ENCODE peak calls at places on chromosome 18, in eight cellular contexts. D is lower lobe of right lung, P is AG10803, Y is AG09309, I is brain microvascular endothelial cell, Z is astrocyte of the spinal cord, K is Peyer's patch, X is OCI-LY7. C is an unnamed sample.
A peak's percentile ranks its signal among the peaks of the same experiment; 100 is the strongest.

GRCh38 chr18:70328169-70328568 is 39.3 kb downstream of the SOCS6 start:
- DNase-seq in D (no peak), P (no peak), Y (no peak), I (no peak), Z (no peak), K (no peak), X (no peak), C (no peak)

GRCh38 chr18:51890762-51891161 is 449.2 kb upstream of the DCC start:
- DNase-seq in D (no peak), P (peak; percentile 12), Y (no peak), I (no peak), Z (peak; percentile 70), K (no peak), X (no peak), C (peak; percentile 63)

GRCh38 chr18:58042826-58043362 is 1.1 kb upstream of the NEDD4L start:
- DNase-seq in D (no peak), P (no peak), Y (no peak), I (no peak), Z (no peak), K (no peak), X (no peak), C (no peak)

GRCh38 chr18:73136134-73136533 is 268.3 kb upstream of the NETO1 start:
- DNase-seq in D (no peak), P (peak; percentile 4), Y (no peak), I (no peak), Z (peak; percentile 31), K (no peak), X (no peak), C (no peak)

GRCh38 chr18:76488190-76488589 is 6.9 kb downstream of the ZNF516 start:
- DNase-seq in D (no peak), P (peak; percentile 78), Y (no peak), I (peak; percentile 7), Z (peak; percentile 34), K (no peak), X (no peak), C (no peak)

GRCh38 chr18:56501896-56502295 is 136.5 kb downstream of the TXNL1 start:
- DNase-seq in D (no peak), P (no peak), Y (no peak), I (no peak), Z (peak; percentile 50), K (no peak), X (no peak), C (no peak)

GRCh38 chr18:8685141-8685913 is 20.0 kb upstream of the MTCL1 start:
- DNase-seq in D (no peak), P (peak; percentile 74), Y (no peak), I (peak; percentile 44), Z (peak; percentile 78), K (no peak), X (no peak), C (no peak)

GRCh38 chr18:44709297-44710117 is 28.8 kb downstream of the SETBP1 start:
- DNase-seq in D (no peak), P (no peak), Y (no peak), I (no peak), Z (no peak), K (no peak), X (no peak), C (no peak)

GRCh38 chr18:79532690-79533058 is 136.9 kb downstream of the NFATC1 start:
- DNase-seq in D (peak; percentile 37), P (no peak), Y (no peak), I (no peak), Z (no peak), K (peak; percentile 30), X (no peak), C (no peak)

GRCh38 chr18:5868218-5868904 is 27.0 kb downstream of the TMEM200C start:
- DNase-seq in D (peak; percentile 59), P (peak; percentile 82), Y (peak; percentile 67), I (peak; percentile 79), Z (peak; percentile 89), K (no peak), X (peak; percentile 62), C (peak; percentile 52)

GRCh38 chr18:10797882-10798281 is 272.1 kb downstream of the NAPG start:
- DNase-seq in D (no peak), P (no peak), Y (no peak), I (no peak), Z (no peak), K (no peak), X (peak; percentile 19), C (no peak)

GRCh38 chr18:9714832-9715343 is 6.8 kb downstream of the RAB31 start:
- DNase-seq in D (no peak), P (no peak), Y (no peak), I (no peak), Z (no peak), K (no peak), X (no peak), C (no peak)

GRCh38 chr18:58520964-58521363 is 107.9 kb downstream of the ALPK2 start:
- DNase-seq in D (no peak), P (no peak), Y (no peak), I (peak; percentile 13), Z (no peak), K (no peak), X (no peak), C (no peak)

GRCh38 chr18:3931542-3932112 is 481.7 kb downstream of the TGIF1 start:
- DNase-seq in D (no peak), P (no peak), Y (no peak), I (no peak), Z (no peak), K (no peak), X (no peak), C (no peak)
- TF ChIP-seq CTCF in D (no peak), P (no peak), Y (no peak), I (no peak), Z (no peak), K (no peak), X (peak; percentile 67), C (peak; percentile 41)

DNA sequence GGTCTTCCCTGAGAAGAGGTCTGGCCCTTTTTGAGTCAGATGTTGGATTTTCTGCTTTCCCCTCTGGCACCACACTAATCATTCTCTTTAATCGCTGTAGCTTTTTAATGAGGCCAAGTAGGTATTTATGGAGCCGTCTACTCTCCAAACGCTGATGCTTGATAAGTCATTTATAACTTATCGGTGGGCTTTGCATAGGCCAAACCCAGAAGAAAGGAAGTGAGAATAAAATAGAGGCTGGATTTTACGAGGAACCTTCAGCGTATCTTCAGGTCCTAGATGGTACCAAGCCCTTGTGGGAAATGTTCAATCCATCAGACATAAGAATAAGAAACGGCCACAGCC is 142.5 kb upstream of the CTAGE1 start:
- DNase-seq in D (no peak), P (no peak), Y (no peak), I (no peak), Z (no peak), K (no peak), X (no peak), C (no peak)
- H3K4me3 ChIP-seq in D (peak overlapping the region; percentile 59), P (peak overlapping the region; percentile 57), Y (peak overlapping the region; percentile 42), I (peak overlapping the region; percentile 50), Z (no peak overlapping the region), K (peak overlapping the region; percentile 70), X (no peak overlapping the region), C (peak overlapping the region; percentile 61)

GRCh38 chr18:59784694-59785093 is 87.5 kb upstream of the CCBE1 start:
- DNase-seq in D (no peak), P (no peak), Y (no peak), I (no peak), Z (no peak), K (no peak), X (no peak), C (no peak)

GRCh38 chr18:59779979-59780378 is 82.8 kb upstream of the CCBE1 start:
- DNase-seq in D (no peak), P (peak; percentile 68), Y (peak; percentile 52), I (peak; percentile 64), Z (peak; percentile 78), K (no peak), X (no peak), C (peak; percentile 30)

GRCh38 chr18:59787998-59788875 is 91.0 kb upstream of the CCBE1 start:
- DNase-seq in D (no peak), P (peak; percentile 68), Y (peak; percentile 46), I (peak; percentile 74), Z (peak; percentile 76), K (no peak), X (no peak), C (no peak)

GRCh38 chr18:59778434-59778833 is 81.2 kb upstream of the CCBE1 start:
- DNase-seq in D (no peak), P (no peak), Y (no peak), I (no peak), Z (no peak), K (no peak), X (no peak), C (no peak)

DNA sequence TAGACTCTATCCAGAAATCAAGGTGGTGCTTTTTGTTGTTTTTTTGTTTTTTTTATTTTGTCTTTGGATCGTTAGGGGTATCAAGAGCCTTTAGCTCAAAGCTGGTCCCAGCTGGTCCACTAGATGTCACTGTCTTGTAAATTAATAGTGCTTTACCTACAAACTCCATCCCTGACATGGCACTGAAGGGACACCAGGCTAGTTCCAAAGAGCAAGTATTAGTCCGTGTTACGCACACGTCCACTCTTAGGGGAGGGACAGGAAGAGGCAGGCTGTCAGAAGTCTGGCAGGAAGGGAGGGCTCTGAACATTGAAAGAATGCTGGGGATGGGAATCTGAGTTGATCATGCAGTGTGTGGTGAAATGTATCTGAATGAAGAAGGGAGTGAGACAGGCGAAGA is 85.9 kb upstream of the CCBE1 start:
- DNase-seq in D (no peak), P (peak; percentile 85), Y (peak; percentile 43), I (peak; percentile 80), Z (peak; percentile 71), K (no peak), X (peak; percentile 51), C (no peak)
- TF ChIP-seq CTCF in D (peak; percentile 23), P (peak; percentile 71), Y (peak; percentile 64), I (peak; percentile 76), Z (peak; percentile 77), K (peak; percentile 13), X (peak; percentile 74), C (peak; percentile 70)

GRCh38 chr18:24075731-24076130 is 61.2 kb downstream of the TTC39C start:
- DNase-seq in D (no peak), P (no peak), Y (no peak), I (no peak), Z (no peak), K (no peak), X (no peak), C (no peak)
- H3K4me3 ChIP-seq in D (no peak overlapping the region), P (no peak overlapping the region), Y (no peak overlapping the region), I (no peak overlapping the region), Z (no peak overlapping the region), K (no peak overlapping the region), X (no peak overlapping the region), C (no peak overlapping the region)

GRCh38 chr18:60411715-60412114 is 39.1 kb upstream of the MC4R start:
- DNase-seq in D (no peak), P (no peak), Y (no peak), I (no peak), Z (no peak), K (no peak), X (peak; percentile 4), C (no peak)
- TF ChIP-seq CTCF in D (no peak), P (peak; percentile 1), Y (peak; percentile 14), I (peak; percentile 55), Z (peak; percentile 27), K (no peak), X (peak; percentile 58), C (peak; percentile 33)

DNA sequence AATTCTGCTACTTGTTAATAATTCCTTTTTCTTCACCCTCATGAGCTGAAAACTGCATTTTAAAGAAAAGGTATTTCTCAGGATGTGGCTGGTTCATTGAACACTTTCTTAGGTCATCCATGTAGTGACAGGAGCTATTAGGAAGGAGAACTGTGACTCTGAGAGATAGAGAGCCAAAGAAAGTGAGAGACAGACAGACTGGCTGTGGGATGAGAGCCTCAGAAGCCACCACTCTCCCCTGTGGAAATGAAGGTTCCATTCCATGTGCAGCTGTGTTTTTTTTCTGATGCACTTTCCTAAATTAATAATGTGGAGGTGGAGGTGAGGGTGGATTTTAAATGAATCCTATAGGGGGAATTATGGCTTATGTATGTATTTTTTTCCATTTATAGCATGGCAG is 113.3 kb downstream of the FAM210A start:
- DNase-seq in D (no peak), P (no peak), Y (no peak), I (no peak), Z (no peak), K (no peak), X (peak; percentile 24), C (no peak)
- H3K4me3 ChIP-seq in D (no peak overlapping the region), P (no peak overlapping the region), Y (no peak overlapping the region), I (no peak overlapping the region), Z (no peak overlapping the region), K (peak overlapping the region; percentile 44), X (peak overlapping the region; percentile 85), C (no peak overlapping the region)